ENCODE peak calls at places on chromosomes 7 and 10, in nine cellular contexts. L is NCI-H774; Z is GM12892; W is left lung; A is pancreas; M is right lobe of liver; I is A549; N is stimulated activated CD4-positive, alpha-beta T cell treated with anti-CD3 and anti-CD28 coated beads, Interleukin-1b, Interleukin-23, amount 100 ng/mL, for 24 hours; V is GM19239. R is an unnamed sample.

GRCh38 chr7:44162785-44163395 is 21.8 kb upstream of the MYL7 start:
- DNase-seq in L (no peak), Z (no peak), W (no peak), A (no peak), M (peak), I (no peak), N (no peak), V (no peak), R (no peak)

GRCh38 chr7:112056409-112056808 is 149.8 kb downstream of the DOCK4 start:
- DNase-seq in L (no peak), Z (no peak), W (no peak), A (no peak), M (no peak), I (peak), N (no peak), V (no peak), R (no peak)

GRCh38 chr7:43303740-43304241 is 191.3 kb downstream of the HECW1 start:
- DNase-seq in L (no peak), Z (no peak), W (no peak), A (no peak), M (no peak), I (no peak), N (peak), V (no peak), R (no peak)

GRCh38 chr7:145050415-145050814 is 214.6 kb upstream of the TPK1 start:
- DNase-seq in L (no peak), Z (no peak), W (no peak), A (no peak), M (no peak), I (no peak), N (no peak), V (no peak), R (no peak)

GRCh38 chr7:73774923-73775322 is 4.9 kb upstream of the CLDN3 start:
- DNase-seq in L (no peak), Z (no peak), W (no peak), A (no peak), M (no peak), I (peak), N (no peak), V (no peak), R (no peak)

GRCh38 chr7:106345421-106346166 is 60.8 kb upstream of the NAMPT start:
- DNase-seq in L (no peak), Z (no peak), W (no peak), A (no peak), M (no peak), I (no peak), N (peak), V (no peak), R (no peak)

GRCh38 chr7:6130007-6130587 is 98.9 kb downstream of the ANKRD61 start:
- DNase-seq in L (no peak), Z (no peak), W (no peak), A (no peak), M (no peak), I (no peak), N (no peak), V (no peak), R (no peak)

GRCh38 chr7:15602236-15602635 is 40.4 kb upstream of the AGMO start:
- DNase-seq in L (peak), Z (no peak), W (no peak), A (no peak), M (no peak), I (no peak), N (no peak), V (no peak), R (no peak)

GRCh38 chr10:17010363-17011145 is 119.1 kb downstream of the CUBN start:
- DNase-seq in L (no peak), Z (no peak), W (no peak), A (no peak), M (no peak), I (no peak), N (no peak), V (no peak), R (no peak)

GRCh38 chr7:101968720-101969466 is 151.5 kb downstream of the CUX1 start:
- DNase-seq in L (no peak), Z (no peak), W (no peak), A (no peak), M (no peak), I (no peak), N (no peak), V (no peak), R (no peak)

GRCh38 chr7:41731486-41732278 is 28.8 kb upstream of the INHBA start:
- DNase-seq in L (no peak), Z (peak), W (no peak), A (no peak), M (no peak), I (no peak), N (no peak), V (peak), R (no peak)

GRCh38 chr7:85483205-85483604 is 296.3 kb upstream of the SEMA3D start:
- DNase-seq in L (no peak), Z (no peak), W (no peak), A (no peak), M (no peak), I (no peak), N (no peak), V (no peak), R (no peak)

GRCh38 chr10:132486539-132487121 is 51.0 kb upstream of the INPP5A start:
- DNase-seq in L (no peak), Z (no peak), W (peak), A (no peak), M (peak), I (no peak), N (no peak), V (no peak), R (no peak)

GRCh38 chr7:121344497-121344896 is 15.7 kb downstream of the WNT16 start:
- DNase-seq in L (no peak), Z (no peak), W (no peak), A (no peak), M (no peak), I (no peak), N (no peak), V (no peak), R (no peak)

GRCh38 chr7:18895456-18895855 is 222.0 kb downstream of the TWIST1 start:
- DNase-seq in L (no peak), Z (no peak), W (no peak), A (no peak), M (no peak), I (peak), N (no peak), V (no peak), R (no peak)